ENCODE peak calls at places on chromosomes 5 and 9, in ten cellular contexts. Y is foreskin fibroblast, N is heart right ventricle, J is Panc1, O is psoas muscle, Z is neural progenitor cell, S is mammary epithelial cell, G is type B pancreatic cell, H is cardiac fibroblast, K is AG09309. M is an unnamed sample.
A peak's percentile ranks its signal among the peaks of the same experiment; 100 is the strongest.

GRCh38 chr5:123610665-123611406 is 98.9 kb downstream of the CSNK1G3 start:
- DNase-seq in N (no peak), H (peak; percentile 86), G (no peak), S (peak; percentile 42), O (no peak), Z (peak; percentile 59), K (peak; percentile 45), J (peak; percentile 55), Y (peak; percentile 79), M (peak; percentile 30)

GRCh38 chr5:151721087-151721646 is 34.5 kb upstream of the SPARC start:
- DNase-seq in O (no peak), H (no peak), G (no peak), J (no peak), S (peak; percentile 60), Y (no peak), Z (no peak), N (no peak), K (no peak), M (no peak)

GRCh38 chr5:136198453-136198852 is 5.5 kb upstream of the SMIM32 start:
- DNase-seq in S (no peak), N (no peak), G (peak; percentile 22), H (no peak), J (no peak), O (no peak), Z (no peak), K (no peak), Y (no peak), M (no peak)

GRCh38 chr5:34499001-34499734 is 157.0 kb upstream of the RAI14 start:
- DNase-seq in H (peak; percentile 89), J (peak; percentile 66), G (no peak), N (no peak), S (peak; percentile 76), Z (no peak), K (peak; percentile 64), O (no peak), Y (peak; percentile 84), M (no peak)

GRCh38 chr5:127894461-127894860 is 189.1 kb upstream of the SLC12A2 start:
- DNase-seq in H (no peak), J (no peak), S (no peak), Y (no peak), K (no peak), Z (no peak), N (no peak), G (no peak), O (no peak), M (no peak)

GRCh38 chr5:116068028-116068632 is 16.7 kb upstream of the COMMD10 start:
- DNase-seq in H (peak; percentile 82), G (no peak), K (no peak), Z (peak; percentile 68), J (no peak), S (peak; percentile 14), N (no peak), Y (peak; percentile 84), O (no peak), M (peak; percentile 20)

GRCh38 chr5:14413331-14413750 is 168.3 kb upstream of the OTULINL start:
- DNase-seq in S (no peak), O (no peak), Z (no peak), H (peak; percentile 75), J (no peak), K (no peak), N (no peak), Y (no peak), G (no peak), M (no peak)

GRCh38 chr5:36944607-36945225 is 68.1 kb downstream of the NIPBL start:
- DNase-seq in G (no peak), J (peak; percentile 41), N (no peak), K (peak; percentile 39), O (no peak), Y (peak; percentile 71), H (peak; percentile 88), Z (peak; percentile 69), S (peak; percentile 39), M (no peak)

GRCh38 chr5:91425046-91425445 is 41.9 kb upstream of the ARRDC3 start:
- DNase-seq in O (no peak), Y (no peak), K (no peak), N (no peak), J (no peak), H (no peak), Z (peak; percentile 6), G (no peak), S (no peak), M (no peak)

GRCh38 chr5:139708877-139709586 is 60.9 kb downstream of the CXXC5 start:
- DNase-seq in H (peak; percentile 48), S (no peak), Z (peak; percentile 84), Y (peak; percentile 89), G (peak; percentile 79), J (no peak), N (peak; percentile 73), O (peak; percentile 77), K (no peak), M (peak; percentile 44)

GRCh38 chr5:457195-457961 is 14.4 kb downstream of the EXOC3 start:
- DNase-seq in Z (no peak), H (no peak), J (no peak), N (peak; percentile 6), K (no peak), Y (no peak), G (no peak), O (peak; percentile 31), S (no peak), M (no peak)

GRCh38 chr5:454936-455335 is 12.0 kb downstream of the EXOC3 start:
- DNase-seq in G (no peak), J (no peak), S (no peak), K (no peak), Y (no peak), H (no peak), N (peak; percentile 4), Z (no peak), O (peak; percentile 37), M (no peak)

GRCh38 chr5:458547-459353 is 15.8 kb downstream of the EXOC3 start:
- DNase-seq in J (no peak), Y (peak; percentile 64), K (no peak), H (peak; percentile 80), G (no peak), S (peak; percentile 94), N (no peak), O (peak; percentile 52), Z (no peak), M (no peak)

GRCh38 chr5:455806-456205 is 12.8 kb downstream of the EXOC3 start:
- DNase-seq in H (no peak), Z (no peak), J (no peak), O (no peak), G (no peak), N (peak; percentile 0), Y (no peak), K (no peak), S (no peak), M (no peak)

DNA sequence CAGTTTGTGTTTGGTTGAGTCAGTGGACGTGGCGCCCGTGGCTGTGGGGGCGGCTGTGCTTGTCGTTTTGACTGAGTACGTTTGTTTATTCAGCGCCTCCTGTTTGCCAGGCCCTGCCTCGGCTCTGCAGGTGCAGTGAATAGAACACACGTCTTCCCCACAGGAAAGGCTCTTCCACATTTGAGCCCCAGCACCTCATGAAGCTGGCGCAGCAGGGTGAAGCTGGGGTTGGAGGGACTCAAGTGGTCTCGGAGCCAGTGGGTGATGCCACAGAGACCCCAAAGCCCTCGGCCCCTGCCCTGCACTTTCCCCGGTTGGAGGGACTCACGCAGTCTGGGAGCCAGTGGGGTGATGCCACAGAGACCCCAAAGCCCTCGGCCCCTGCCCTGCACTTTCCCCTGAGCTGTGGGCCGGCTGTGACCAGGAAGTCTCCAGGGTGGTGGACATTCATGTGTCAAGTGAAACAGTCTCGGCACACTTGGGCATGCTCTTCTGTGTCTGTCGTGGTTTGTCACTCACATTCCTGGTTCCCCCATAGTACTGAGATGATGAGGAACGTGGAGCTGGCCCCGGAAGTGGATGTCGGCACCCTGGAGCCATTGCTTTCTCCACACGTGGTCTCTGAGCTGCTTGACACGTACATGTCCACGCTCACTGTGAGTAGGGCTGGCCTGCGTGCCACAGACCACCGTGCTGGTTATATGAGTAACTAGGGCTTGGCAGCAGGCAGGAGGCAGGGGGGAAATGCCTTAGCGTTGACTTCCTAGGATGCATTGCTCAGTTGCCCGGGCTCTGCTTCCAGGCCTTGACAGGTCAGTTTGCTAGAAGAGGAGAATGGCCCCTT is 13.6 kb downstream of the EXOC3 start:
- DNase-seq in Z (no peak), O (peak; percentile 44), G (no peak), H (no peak), N (peak; percentile 5), J (no peak), Y (no peak), K (no peak), S (no peak), M (no peak)
- TF ChIP-seq CTCF in Z (no peak), O (no peak), G (no peak), H (no peak), N (no peak), J (no peak), Y (no peak), K (no peak), S (no peak), M (no peak)

GRCh38 chr9:119365291-119366027 is 3.8 kb downstream of the BRINP1 start:
- DNase-seq in O (no peak), S (peak; percentile 40), G (no peak), J (no peak), K (no peak), H (peak; percentile 47), N (no peak), Y (peak; percentile 14), Z (peak; percentile 89), M (peak; percentile 74)
- TF ChIP-seq CTCF in O (peak; percentile 32), S (peak; percentile 83), G (peak; percentile 88), J (peak; percentile 54), K (peak; percentile 60), H (peak; percentile 60), N (peak; percentile 54), Y (peak; percentile 59), Z (peak; percentile 89), M (peak; percentile 61)

GRCh38 chr5:180592176-180592575 is 877 bp upstream of the SCGB3A1 start:
- DNase-seq in Z (no peak), S (no peak), O (no peak), G (no peak), H (no peak), J (no peak), K (no peak), Y (no peak), N (no peak), M (no peak)

GRCh38 chr5:180591249-180591887 is at the start of gene SCGB3A1:
- DNase-seq in Y (no peak), S (no peak), J (no peak), H (no peak), Z (peak; percentile 31), N (no peak), O (no peak), G (no peak), K (no peak), M (no peak)

GRCh38 chr5:180593446-180594206 is 2.3 kb upstream of the SCGB3A1 start:
- DNase-seq in J (no peak), N (no peak), Y (no peak), G (no peak), Z (no peak), O (no peak), H (no peak), K (no peak), S (no peak), M (no peak)

GRCh38 chr5:180589771-180590542 is 1.3 kb downstream of the SCGB3A1 start:
- DNase-seq in O (no peak), Z (peak; percentile 24), Y (no peak), K (no peak), H (no peak), J (no peak), N (no peak), G (no peak), S (no peak), M (no peak)

GRCh38 chr5:180590543-180591248 is 603 bp downstream of the SCGB3A1 start:
- DNase-seq in Y (no peak), H (no peak), G (no peak), N (no peak), J (no peak), K (no peak), S (no peak), Z (peak; percentile 61), O (no peak), M (no peak)
- TF ChIP-seq CTCF in Y (no peak), H (no peak), G (no peak), N (peak; percentile 25), J (no peak), K (no peak), S (no peak), Z (peak; percentile 25), O (no peak), M (no peak)

GRCh38 chr9:134360180-134360759 is 34.0 kb downstream of the RXRA start:
- DNase-seq in J (no peak), S (no peak), N (no peak), Z (no peak), O (no peak), G (no peak), Y (no peak), K (no peak), H (no peak), M (no peak)
- TF ChIP-seq CTCF in J (no peak), S (no peak), N (no peak), Z (no peak), O (no peak), G (no peak), Y (no peak), K (no peak), H (no peak), M (no peak)